ENCODE peak calls at places on chromosomes 6 and 20, in six cellular contexts. One of them, this sample, is unnamed.

GRCh38 chr20:4667371-4667773 is 54.3 kb upstream of the PRND start:
- DNase-seq in prostate gland: no peak
- DNase-seq in uterus: no peak
- DNase-seq in epithelial cell of esophagus: peak; percentile 72
- DNase-seq in HFFc6: no peak
- DNase-seq in brain microvascular endothelial cell: no peak
- DNase-seq in this sample: peak; percentile 70

GRCh38 chr20:50215917-50216316 is 25.3 kb downstream of the CEBPB start:
- DNase-seq in prostate gland: peak; percentile 20
- DNase-seq in uterus: no peak
- DNase-seq in epithelial cell of esophagus: peak; percentile 63
- DNase-seq in HFFc6: no peak
- DNase-seq in brain microvascular endothelial cell: no peak
- DNase-seq in this sample: no peak

GRCh38 chr6:90197854-90198496 is 98.7 kb downstream of the BACH2 start:
- DNase-seq in prostate gland: no peak
- DNase-seq in uterus: peak; percentile 43
- DNase-seq in epithelial cell of esophagus: peak; percentile 88
- DNase-seq in HFFc6: peak; percentile 43
- DNase-seq in brain microvascular endothelial cell: no peak
- DNase-seq in this sample: peak; percentile 85

GRCh38 chr20:1105599-1106194 is 12.7 kb upstream of the PSMF1 start:
- DNase-seq in prostate gland: no peak
- DNase-seq in uterus: no peak
- DNase-seq in epithelial cell of esophagus: no peak
- DNase-seq in HFFc6: no peak
- DNase-seq in brain microvascular endothelial cell: no peak
- DNase-seq in this sample: no peak

GRCh38 chr20:7776148-7776547 is 164.1 kb downstream of the HAO1 start:
- DNase-seq in prostate gland: no peak
- DNase-seq in uterus: no peak
- DNase-seq in epithelial cell of esophagus: no peak
- DNase-seq in HFFc6: no peak
- DNase-seq in brain microvascular endothelial cell: no peak
- DNase-seq in this sample: no peak

GRCh38 chr6:140812636-140813035 is 1320.1 kb upstream of the GJE1 start:
- DNase-seq in prostate gland: no peak
- DNase-seq in uterus: no peak
- DNase-seq in epithelial cell of esophagus: peak; percentile 15
- DNase-seq in HFFc6: no peak
- DNase-seq in brain microvascular endothelial cell: no peak
- DNase-seq in this sample: no peak

GRCh38 chr6:108492131-108492766 is 68.5 kb upstream of the FOXO3 start:
- DNase-seq in prostate gland: peak; percentile 9
- DNase-seq in uterus: no peak
- DNase-seq in epithelial cell of esophagus: peak; percentile 64
- DNase-seq in HFFc6: peak; percentile 15
- DNase-seq in brain microvascular endothelial cell: peak; percentile 33
- DNase-seq in this sample: peak; percentile 37

GRCh38 chr6:125872259-125872921 is 81.6 kb downstream of the NCOA7 start:
- DNase-seq in prostate gland: no peak
- DNase-seq in uterus: no peak
- DNase-seq in epithelial cell of esophagus: no peak
- DNase-seq in HFFc6: peak; percentile 41
- DNase-seq in brain microvascular endothelial cell: no peak
- DNase-seq in this sample: peak; percentile 42

GRCh38 chr6:40577672-40578071 is 9.5 kb downstream of the LRFN2 start:
- DNase-seq in prostate gland: no peak
- DNase-seq in uterus: no peak
- DNase-seq in epithelial cell of esophagus: no peak
- DNase-seq in HFFc6: no peak
- DNase-seq in brain microvascular endothelial cell: no peak
- DNase-seq in this sample: no peak

GRCh38 chr20:51884561-51884960 is 82.2 kb upstream of the SALL4 start:
- DNase-seq in prostate gland: no peak
- DNase-seq in uterus: no peak
- DNase-seq in epithelial cell of esophagus: no peak
- DNase-seq in HFFc6: peak; percentile 9
- DNase-seq in brain microvascular endothelial cell: peak; percentile 12
- DNase-seq in this sample: no peak

GRCh38 chr20:38117635-38118034 is 47.4 kb downstream of the TGM2 start:
- DNase-seq in prostate gland: no peak
- DNase-seq in uterus: no peak
- DNase-seq in epithelial cell of esophagus: peak; percentile 64
- DNase-seq in HFFc6: peak; percentile 82
- DNase-seq in brain microvascular endothelial cell: peak; percentile 79
- DNase-seq in this sample: peak; percentile 87

GRCh38 chr20:6509375-6509774 is 258.1 kb upstream of the BMP2 start:
- DNase-seq in prostate gland: no peak
- DNase-seq in uterus: no peak
- DNase-seq in epithelial cell of esophagus: no peak
- DNase-seq in HFFc6: no peak
- DNase-seq in brain microvascular endothelial cell: no peak
- DNase-seq in this sample: no peak

GRCh38 chr6:26380256-26380655 is 2.7 kb upstream of the BTN2A2 start:
- DNase-seq in prostate gland: no peak
- DNase-seq in uterus: no peak
- DNase-seq in epithelial cell of esophagus: peak; percentile 28
- DNase-seq in HFFc6: no peak
- DNase-seq in brain microvascular endothelial cell: no peak
- DNase-seq in this sample: no peak

GRCh38 chr20:35355372-35355771 is 56.4 kb downstream of the UQCC1 start:
- DNase-seq in prostate gland: no peak
- DNase-seq in uterus: no peak
- DNase-seq in epithelial cell of esophagus: no peak
- DNase-seq in HFFc6: no peak
- DNase-seq in brain microvascular endothelial cell: no peak
- DNase-seq in this sample: no peak

GRCh38 chr20:2767768-2768631 is 32.4 kb downstream of the CPXM1 start:
- DNase-seq in prostate gland: peak; percentile 97
- DNase-seq in uterus: no peak
- DNase-seq in epithelial cell of esophagus: peak; percentile 78
- DNase-seq in HFFc6: peak; percentile 17
- DNase-seq in brain microvascular endothelial cell: no peak
- DNase-seq in this sample: peak; percentile 85

GRCh38 chr6:2168480-2168879 is 76.9 kb downstream of the GMDS start:
- DNase-seq in prostate gland: no peak
- DNase-seq in uterus: no peak
- DNase-seq in epithelial cell of esophagus: no peak
- DNase-seq in HFFc6: peak; percentile 11
- DNase-seq in brain microvascular endothelial cell: no peak
- DNase-seq in this sample: no peak

GRCh38 chr6:128710305-128710704 is 172.6 kb upstream of the LAMA2 start:
- DNase-seq in prostate gland: no peak
- DNase-seq in uterus: no peak
- DNase-seq in epithelial cell of esophagus: no peak
- DNase-seq in HFFc6: peak; percentile 86
- DNase-seq in brain microvascular endothelial cell: no peak
- DNase-seq in this sample: no peak

GRCh38 chr6:108113557-108114519 is 39.3 kb upstream of the OSTM1 start:
- DNase-seq in prostate gland: no peak
- DNase-seq in uterus: no peak
- DNase-seq in epithelial cell of esophagus: peak; percentile 50
- DNase-seq in HFFc6: peak; percentile 50
- DNase-seq in brain microvascular endothelial cell: peak; percentile 53
- DNase-seq in this sample: peak; percentile 45

GRCh38 chr6:100493206-100493888 is 28.6 kb upstream of the SIM1 start:
- DNase-seq in prostate gland: peak; percentile 20
- DNase-seq in uterus: no peak
- DNase-seq in epithelial cell of esophagus: peak; percentile 91
- DNase-seq in HFFc6: no peak
- DNase-seq in brain microvascular endothelial cell: no peak
- DNase-seq in this sample: peak; percentile 90

GRCh38 chr20:50144362-50144761 is 9.2 kb downstream of the PEDS1 start:
- DNase-seq in prostate gland: peak; percentile 67
- DNase-seq in uterus: peak; percentile 53
- DNase-seq in epithelial cell of esophagus: peak; percentile 100
- DNase-seq in HFFc6: peak; percentile 95
- DNase-seq in brain microvascular endothelial cell: peak; percentile 98
- DNase-seq in this sample: peak; percentile 100

GRCh38 chr20:58229198-58229802 is 847 bp upstream of the ANKRD60 start:
- DNase-seq in prostate gland: no peak
- DNase-seq in uterus: no peak
- DNase-seq in epithelial cell of esophagus: no peak
- DNase-seq in HFFc6: no peak
- DNase-seq in brain microvascular endothelial cell: no peak
- DNase-seq in this sample: no peak

GRCh38 chr6:1832844-1833787 is 223.4 kb downstream of the FOXC1 start:
- DNase-seq in prostate gland: peak; percentile 80
- DNase-seq in uterus: peak; percentile 56
- DNase-seq in epithelial cell of esophagus: peak; percentile 11
- DNase-seq in HFFc6: peak; percentile 32
- DNase-seq in brain microvascular endothelial cell: peak; percentile 13
- DNase-seq in this sample: no peak

DNA sequence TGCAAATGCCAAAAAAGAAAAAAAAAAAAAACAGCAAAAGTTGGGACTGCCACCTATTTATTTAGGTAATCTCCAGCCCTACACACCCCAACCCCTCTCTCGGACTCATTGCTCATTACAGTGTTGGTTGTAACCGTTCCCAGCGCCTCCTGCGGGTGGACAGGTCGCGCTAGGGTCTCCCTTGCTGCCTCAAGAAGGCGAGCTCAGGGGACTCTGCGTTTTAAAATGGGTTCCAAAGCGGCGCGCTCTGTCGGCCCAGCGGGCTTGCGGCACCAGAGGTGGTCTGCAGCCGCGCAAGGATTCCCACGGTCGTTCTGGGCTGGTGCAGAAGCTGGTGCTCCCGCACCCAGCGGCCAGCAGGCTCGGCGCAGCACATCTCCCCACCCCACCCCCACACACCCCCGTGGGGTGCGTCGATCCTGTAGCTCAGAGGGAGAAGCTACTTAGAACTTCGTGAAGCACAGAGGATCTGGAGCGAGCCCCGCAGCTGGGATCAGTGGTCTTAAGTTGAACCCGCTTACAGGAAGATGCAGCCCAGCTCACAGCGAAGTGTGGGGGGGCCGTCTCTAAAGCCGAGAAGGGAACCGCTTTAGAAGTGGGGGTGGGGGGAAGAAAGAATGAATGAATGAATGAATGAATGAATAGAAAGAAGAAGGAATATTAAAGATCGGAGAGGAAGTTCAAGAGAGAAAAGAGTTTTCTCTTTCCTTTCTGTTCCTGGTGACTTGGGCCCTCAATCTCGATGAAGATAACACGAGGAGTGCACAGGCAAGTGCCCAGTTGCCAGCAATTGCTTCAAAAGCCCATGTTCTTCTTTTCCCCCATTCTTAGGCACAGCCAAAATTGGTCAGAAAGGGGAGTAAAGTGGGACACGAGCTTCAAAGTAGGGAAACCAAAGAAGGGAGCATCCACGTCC is 766 bp downstream of the TFAP2A start:
- DNase-seq in prostate gland: peak; percentile 60
- DNase-seq in uterus: no peak
- DNase-seq in epithelial cell of esophagus: peak; percentile 76
- DNase-seq in HFFc6: peak; percentile 58
- DNase-seq in brain microvascular endothelial cell: no peak
- DNase-seq in this sample: peak; percentile 71
- TF ChIP-seq CTCF in prostate gland: no peak
- TF ChIP-seq CTCF in uterus: no peak
- TF ChIP-seq CTCF in epithelial cell of esophagus: peak; percentile 46
- TF ChIP-seq CTCF in HFFc6: peak; percentile 71
- TF ChIP-seq CTCF in brain microvascular endothelial cell: peak; percentile 50
- TF ChIP-seq CTCF in this sample: peak; percentile 6

DNA sequence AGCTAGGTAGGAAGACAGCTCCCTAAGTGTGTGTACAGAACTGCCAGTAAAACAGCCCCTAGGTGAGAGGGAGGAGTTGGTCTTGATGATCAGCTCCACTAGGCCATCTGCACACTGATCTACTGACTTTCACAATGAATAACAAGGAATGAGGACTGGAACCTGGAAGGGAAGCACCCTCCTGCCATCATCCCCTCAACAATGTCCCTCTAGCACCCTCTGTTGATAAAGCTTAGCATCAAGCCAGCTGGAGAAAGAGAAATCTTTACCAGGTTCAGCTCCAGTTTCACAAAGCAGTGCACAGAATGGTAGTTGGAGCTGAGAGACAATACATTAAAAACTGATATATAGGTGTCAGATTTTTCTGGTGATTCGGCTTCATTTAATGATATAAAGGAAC is 57.2 kb upstream of the IRAK1BP1 start:
- DNase-seq in prostate gland: peak; percentile 58
- DNase-seq in uterus: no peak
- DNase-seq in epithelial cell of esophagus: peak; percentile 85
- DNase-seq in HFFc6: peak; percentile 46
- DNase-seq in brain microvascular endothelial cell: peak; percentile 52
- DNase-seq in this sample: peak; percentile 77
- TF ChIP-seq CTCF in prostate gland: peak; percentile 44
- TF ChIP-seq CTCF in uterus: no peak
- TF ChIP-seq CTCF in epithelial cell of esophagus: peak; percentile 77
- TF ChIP-seq CTCF in HFFc6: peak; percentile 77
- TF ChIP-seq CTCF in brain microvascular endothelial cell: peak; percentile 79
- TF ChIP-seq CTCF in this sample: peak; percentile 80

DNA sequence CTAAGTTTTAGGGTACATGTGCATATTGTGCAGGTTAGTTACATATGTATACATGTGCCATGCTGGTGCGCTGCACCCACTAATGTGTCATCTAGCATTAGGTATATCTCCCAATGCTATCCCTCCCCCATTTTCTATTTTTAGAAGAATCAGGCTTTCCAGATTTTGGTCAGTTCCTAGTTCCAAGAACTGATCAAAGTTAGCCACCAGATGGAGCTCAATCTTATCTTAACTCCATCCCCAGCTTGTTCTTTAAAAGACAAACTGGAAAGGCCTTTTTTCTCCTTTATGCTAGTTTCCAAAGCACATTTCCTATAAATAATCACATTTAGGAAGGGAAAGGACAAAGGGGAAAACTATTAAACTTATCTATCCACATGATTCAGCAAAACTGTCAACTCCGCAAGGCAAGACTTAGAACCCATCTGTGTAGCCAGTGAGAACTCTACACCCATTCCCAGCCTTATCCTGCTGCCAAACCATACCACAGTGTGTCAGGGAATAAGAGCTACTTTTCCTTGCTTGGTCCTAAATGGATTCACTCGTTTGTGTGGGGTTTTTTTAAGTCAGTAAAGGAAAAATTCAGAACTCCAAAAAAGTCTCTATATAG is 22.8 kb upstream of the KHDC1 start:
- DNase-seq in prostate gland: no peak
- DNase-seq in uterus: no peak
- DNase-seq in epithelial cell of esophagus: peak; percentile 47
- DNase-seq in HFFc6: peak; percentile 55
- DNase-seq in brain microvascular endothelial cell: peak; percentile 53
- DNase-seq in this sample: peak; percentile 30
- TF ChIP-seq CTCF in prostate gland: no peak
- TF ChIP-seq CTCF in uterus: peak; percentile 26
- TF ChIP-seq CTCF in epithelial cell of esophagus: peak; percentile 47
- TF ChIP-seq CTCF in HFFc6: peak; percentile 75
- TF ChIP-seq CTCF in brain microvascular endothelial cell: peak; percentile 50
- TF ChIP-seq CTCF in this sample: peak; percentile 29

GRCh38 chr6:156852147-156852857 is 75.1 kb downstream of the ARID1B start:
- DNase-seq in prostate gland: no peak
- DNase-seq in uterus: no peak
- DNase-seq in epithelial cell of esophagus: no peak
- DNase-seq in HFFc6: no peak
- DNase-seq in brain microvascular endothelial cell: no peak
- DNase-seq in this sample: no peak
- TF ChIP-seq CTCF in prostate gland: no peak
- TF ChIP-seq CTCF in uterus: no peak
- TF ChIP-seq CTCF in epithelial cell of esophagus: no peak
- TF ChIP-seq CTCF in HFFc6: no peak
- TF ChIP-seq CTCF in brain microvascular endothelial cell: no peak
- TF ChIP-seq CTCF in this sample: no peak

This sample was measured in mammary epithelial cell.